ENCODE peak calls at places on chromosome 14, in six cellular contexts. G, I, Z, S, A and M are unnamed samples.

GRCh38 chr14:32472512-32473472 is 143.7 kb downstream of the AKAP6 start:
- DNase-seq in G (peak), I (no peak), Z (no peak), S (peak), A (peak), M (peak)

GRCh38 chr14:97642631-97643030 is 845.4 kb downstream of the VRK1 start:
- DNase-seq in G (no peak), I (no peak), Z (no peak), S (no peak), A (no peak), M (no peak)

GRCh38 chr14:101665478-101666078 is 95.9 kb upstream of the PPP2R5C start:
- DNase-seq in G (peak), I (no peak), Z (peak), S (no peak), A (peak), M (peak)

GRCh38 chr14:72825486-72825885 is 68.4 kb downstream of the DPF3 start:
- DNase-seq in G (no peak), I (no peak), Z (no peak), S (no peak), A (no peak), M (no peak)

GRCh38 chr14:65631040-65631439 is 218.5 kb downstream of the FUT8 start:
- DNase-seq in G (no peak), I (no peak), Z (no peak), S (no peak), A (no peak), M (no peak)

GRCh38 chr14:59133202-59133601 is 55.3 kb upstream of the DAAM1 start:
- DNase-seq in G (no peak), I (no peak), Z (no peak), S (no peak), A (no peak), M (no peak)

GRCh38 chr14:21068521-21069387 is 1.4 kb upstream of the ARHGEF40 start:
- DNase-seq in G (no peak), I (peak), Z (peak), S (peak), A (peak), M (no peak)

GRCh38 chr14:101509730-101510371 is 51.4 kb upstream of the DIO3 start:
- DNase-seq in G (no peak), I (peak), Z (no peak), S (no peak), A (no peak), M (no peak)

GRCh38 chr14:44963775-44964380 is 1.9 kb downstream of the TOGARAM1 start:
- DNase-seq in G (no peak), I (no peak), Z (peak), S (no peak), A (no peak), M (no peak)

GRCh38 chr14:69491226-69491625 is 6.7 kb downstream of the PLEKHD1 start:
- DNase-seq in G (no peak), I (no peak), Z (no peak), S (no peak), A (no peak), M (no peak)

GRCh38 chr14:100618763-100619320 is 31.6 kb upstream of the BEGAIN start:
- DNase-seq in G (no peak), I (no peak), Z (no peak), S (no peak), A (no peak), M (no peak)

GRCh38 chr14:22598896-22599244 is 770 bp downstream of the ABHD4 start:
- DNase-seq in G (no peak), I (no peak), Z (no peak), S (no peak), A (peak), M (peak)
- TF ChIP-seq CTCF in G (peak), I (peak), Z (no peak), S (no peak), A (peak), M (peak)

GRCh38 chr14:60637490-60638452 is 11.5 kb downstream of the SIX1 start:
- DNase-seq in G (no peak), I (no peak), Z (no peak), S (peak), A (peak), M (no peak)
- H3K4me3 ChIP-seq in G (no peak), I (peak), Z (peak), S (peak), A (peak), M (peak)

GRCh38 chr14:94027566-94028449 is 1.7 kb downstream of the OTUB2 start:
- DNase-seq in G (no peak), I (no peak), Z (no peak), S (no peak), A (no peak), M (no peak)

GRCh38 chr14:94029250-94029649 is 3.1 kb downstream of the OTUB2 start:
- DNase-seq in G (no peak), I (no peak), Z (no peak), S (no peak), A (no peak), M (no peak)

GRCh38 chr14:94026886-94027469 is 838 bp downstream of the OTUB2 start:
- DNase-seq in G (no peak), I (no peak), Z (no peak), S (no peak), A (no peak), M (no peak)

GRCh38 chr14:94029671-94030203 is 3.6 kb downstream of the OTUB2 start:
- DNase-seq in G (no peak), I (no peak), Z (no peak), S (no peak), A (no peak), M (no peak)

DNA sequence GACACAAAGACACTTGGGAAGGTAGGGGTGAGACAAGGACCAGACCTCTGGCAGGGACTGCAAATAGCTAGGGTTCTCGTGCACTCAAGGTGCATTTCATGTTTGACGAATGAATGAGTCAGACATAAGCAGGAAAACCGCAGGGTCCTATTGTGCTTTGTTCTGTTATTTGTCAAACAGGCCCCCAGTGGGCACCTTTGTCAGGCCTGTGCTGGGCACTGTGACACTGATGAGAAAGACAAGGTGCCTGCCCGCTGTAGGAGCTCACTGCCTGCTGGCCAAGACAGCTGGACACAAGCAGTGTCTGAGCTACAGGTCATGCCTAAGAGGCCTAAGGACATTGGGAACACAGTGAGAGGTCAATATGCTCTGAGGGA is 2.3 kb downstream of the OTUB2 start:
- DNase-seq in G (no peak), I (no peak), Z (no peak), S (no peak), A (peak), M (no peak)
- TF ChIP-seq CTCF in G (no peak), I (no peak), Z (no peak), S (no peak), A (peak), M (no peak)

GRCh38 chr14:54769955-54770863 is 132.4 kb downstream of the GCH1 start:
- DNase-seq in G (no peak), I (no peak), Z (no peak), S (no peak), A (no peak), M (no peak)
- H3K4me3 ChIP-seq in G (no peak), I (no peak), Z (no peak), S (peak), A (no peak), M (no peak)

DNA sequence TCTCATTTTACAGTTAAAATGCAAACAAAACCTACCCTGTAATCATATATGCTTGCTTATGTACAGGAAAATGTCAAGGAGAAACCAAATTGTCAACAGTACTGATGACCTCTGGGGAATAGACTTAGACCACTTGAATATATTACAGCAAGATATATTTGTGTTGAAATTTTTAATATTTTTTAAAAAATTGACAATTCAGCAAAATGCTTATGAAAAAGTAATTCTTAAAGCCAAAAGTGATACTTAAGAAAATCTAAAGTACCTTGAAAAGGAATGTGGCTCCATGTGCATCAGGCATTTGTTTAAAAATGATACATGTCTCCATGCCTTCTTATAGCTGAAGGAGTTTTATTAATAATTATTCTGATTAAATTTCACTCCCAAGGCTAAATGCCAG is 49.2 kb downstream of the PTPN21 start:
- DNase-seq in G (no peak), I (no peak), Z (no peak), S (no peak), A (no peak), M (no peak)
- TF ChIP-seq CTCF in G (no peak), I (no peak), Z (no peak), S (no peak), A (no peak), M (no peak)

GRCh38 chr14:67729072-67729561 is 27.4 kb downstream of the RDH12 start:
- DNase-seq in G (no peak), I (peak), Z (no peak), S (no peak), A (no peak), M (no peak)
- H3K4me3 ChIP-seq in G (no peak), I (no peak), Z (no peak), S (no peak), A (no peak), M (no peak)

GRCh38 chr14:80208426-80208950 is 2.8 kb downstream of the DIO2 start:
- DNase-seq in G (no peak), I (no peak), Z (no peak), S (no peak), A (no peak), M (no peak)

GRCh38 chr14:80200093-80200492 is 11.2 kb downstream of the DIO2 start:
- DNase-seq in G (no peak), I (no peak), Z (no peak), S (no peak), A (no peak), M (no peak)

GRCh38 chr14:80206351-80206750 is 5.0 kb downstream of the DIO2 start:
- DNase-seq in G (no peak), I (no peak), Z (no peak), S (no peak), A (peak), M (no peak)

DNA sequence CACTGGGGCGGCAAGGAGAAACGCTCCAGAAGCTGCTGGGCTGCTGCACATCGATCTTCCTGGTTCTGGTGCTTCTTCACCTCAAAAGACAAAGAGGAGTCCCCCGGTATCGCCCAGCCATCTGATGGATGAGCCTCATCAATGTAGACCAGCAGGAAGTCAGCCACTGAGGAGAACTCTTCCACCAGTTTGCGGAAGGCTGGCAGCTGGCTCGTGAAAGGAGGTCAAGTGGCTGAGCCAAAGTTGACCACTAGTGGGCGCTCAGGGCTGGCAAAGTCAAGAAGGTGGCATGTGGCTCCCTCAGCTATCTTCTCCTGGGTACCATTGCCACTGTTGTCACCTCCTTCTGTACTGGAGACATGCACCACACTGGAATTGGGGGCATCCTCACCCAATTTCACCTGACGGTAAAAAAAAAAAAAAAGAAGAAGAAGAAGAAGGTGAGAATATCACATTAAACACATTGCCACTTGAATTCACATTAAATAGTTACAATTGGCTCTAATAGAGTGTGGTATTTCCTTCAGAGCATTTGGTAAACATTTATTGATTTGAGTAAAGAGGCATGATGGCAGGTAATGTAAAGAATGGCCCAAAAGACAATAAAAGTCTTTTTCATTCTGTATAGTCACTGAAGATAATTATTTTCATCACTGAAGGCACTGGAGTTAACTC is 8.3 kb downstream of the DIO2 start:
- DNase-seq in G (no peak), I (no peak), Z (peak), S (no peak), A (no peak), M (no peak)
- TF ChIP-seq CTCF in G (peak), I (peak), Z (peak), S (no peak), A (peak), M (peak)

DNA sequence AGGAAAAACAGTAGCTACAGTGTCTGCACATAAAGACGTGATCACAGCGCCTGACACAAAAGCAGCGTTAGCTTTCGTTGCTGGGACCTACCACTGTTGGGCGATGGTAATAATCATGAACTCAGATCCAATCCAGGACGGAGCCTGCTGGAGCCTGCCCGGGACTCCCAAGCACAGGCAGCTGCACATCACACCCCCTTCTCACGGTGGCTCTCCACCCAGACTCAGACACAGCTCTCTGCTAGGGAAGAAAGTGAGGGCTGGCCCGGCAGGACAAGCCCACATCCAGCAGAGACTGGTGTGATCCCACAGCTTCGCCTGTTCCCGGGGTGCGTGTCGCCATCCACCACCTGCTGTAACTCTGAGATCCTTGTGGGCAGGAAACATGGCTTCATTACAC is 49.9 kb upstream of the FOXN3 start:
- DNase-seq in G (no peak), I (no peak), Z (no peak), S (peak), A (no peak), M (no peak)
- H3K4me3 ChIP-seq in G (no peak), I (no peak), Z (no peak), S (no peak), A (no peak), M (no peak)

DNA sequence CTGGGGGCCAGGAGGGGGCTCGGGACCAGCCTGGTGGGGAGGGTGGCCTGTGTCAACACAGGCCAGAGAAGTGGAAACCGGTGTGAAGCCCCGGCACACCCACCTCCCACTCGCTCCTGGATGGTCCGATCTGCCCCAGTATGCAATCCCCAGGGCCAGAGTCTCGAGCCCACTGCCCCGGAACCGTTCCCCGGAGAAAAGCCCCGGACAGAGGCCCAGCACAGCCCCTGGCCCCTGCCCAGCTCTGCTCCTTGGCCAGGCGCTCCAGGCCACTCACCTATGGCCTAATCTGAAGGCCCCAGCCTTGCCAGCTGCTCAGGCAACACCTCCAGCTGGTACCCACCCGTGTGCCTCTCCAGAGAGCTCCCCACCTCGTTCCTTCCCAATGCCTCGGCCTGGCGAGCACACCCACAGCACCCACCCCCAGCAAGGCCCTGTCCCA is 17.7 kb downstream of the AKT1 start:
- DNase-seq in G (no peak), I (no peak), Z (no peak), S (no peak), A (no peak), M (no peak)
- TF ChIP-seq CTCF in G (no peak), I (no peak), Z (no peak), S (no peak), A (no peak), M (no peak)